ENCODE peak calls at places on chromosomes 7 and 10, in four cellular contexts. B is pons, M is mammary epithelial cell, S is LoVo. W is an unnamed sample.

GRCh38 chr10:5485948-5486851 is 13.2 kb downstream of the CALML5 start:
- DNase-seq in M (no peak), B (no peak), S (no peak), W (no peak)

GRCh38 chr10:111996103-111996502 is 187.5 kb downstream of the GPAM start:
- DNase-seq in M (no peak), S (no peak), B (no peak), W (no peak)

GRCh38 chr10:4407783-4408182 is 418.2 kb upstream of the AKR1E2 start:
- DNase-seq in S (peak), B (no peak), M (peak), W (peak)

GRCh38 chr7:15084368-15084767 is 181.8 kb upstream of the DGKB start:
- DNase-seq in M (no peak), S (peak), B (no peak), W (no peak)

GRCh38 chr10:11663763-11664555 is 52.5 kb upstream of the USP6NL start:
- DNase-seq in S (no peak), M (no peak), B (no peak), W (no peak)

GRCh38 chr7:154721086-154721485 is 281.8 kb downstream of the PAXIP1 start:
- DNase-seq in S (no peak), B (no peak), M (no peak), W (no peak)

GRCh38 chr7:77425151-77426051 is 9.3 kb upstream of the GSAP start:
- DNase-seq in S (peak), M (peak), B (peak), W (peak)

GRCh38 chr7:150368884-150369739 is 490 bp downstream of the REPIN1 start:
- DNase-seq in B (no peak), S (peak), M (no peak), W (peak)

GRCh38 chr7:103915958-103916357 is 73.5 kb downstream of the RELN start:
- DNase-seq in M (peak), B (no peak), S (no peak), W (no peak)

GRCh38 chr10:97534746-97535367 is 36.1 kb downstream of the UBTD1 start:
- DNase-seq in B (peak), S (no peak), M (no peak), W (peak)

GRCh38 chr7:36904101-36904500 is 179.8 kb upstream of the AOAH start:
- DNase-seq in B (no peak), M (no peak), S (no peak), W (no peak)